ENCODE peak calls at places on chromosome 12, in seven cellular contexts. V, W, J, P, A, Y and M are unnamed samples.

GRCh38 chr12:115264605-115265004 is 580.6 kb upstream of the TBX3 start:
- DNase-seq in P (no peak), J (no peak), W (no peak), A (no peak), Y (no peak), V (no peak), M (no peak)

GRCh38 chr12:93234641-93235040 is 143.1 kb upstream of the NUDT4 start:
- DNase-seq in W (no peak), A (no peak), P (peak), Y (peak), J (no peak), V (no peak), M (no peak)

GRCh38 chr12:96434107-96434506 is 33.9 kb upstream of the CDK17 start:
- DNase-seq in V (peak), J (no peak), A (no peak), W (peak), Y (peak), P (no peak), M (no peak)

GRCh38 chr12:92927436-92928116 is 1.5 kb downstream of the EEA1 start:
- DNase-seq in W (no peak), A (no peak), Y (peak), V (no peak), J (no peak), P (no peak), M (no peak)

GRCh38 chr12:14238224-14238792 is 127.2 kb upstream of the ATF7IP start:
- DNase-seq in Y (peak), J (no peak), P (no peak), V (peak), A (no peak), W (no peak), M (no peak)

GRCh38 chr12:114835031-114835430 is 151.1 kb upstream of the TBX3 start:
- DNase-seq in V (peak), W (no peak), A (no peak), Y (peak), J (no peak), P (no peak), M (no peak)

GRCh38 chr12:1661553-1662335 is 29.1 kb upstream of the ADIPOR2 start:
- DNase-seq in Y (peak), A (peak), P (peak), W (peak), V (peak), J (peak), M (peak)

GRCh38 chr12:82510386-82510785 is 152.1 kb downstream of the METTL25 start:
- DNase-seq in J (no peak), P (no peak), W (no peak), A (no peak), V (no peak), Y (no peak), M (no peak)

GRCh38 chr12:91108196-91108595 is 3.1 kb downstream of the LUM start:
- DNase-seq in V (no peak), P (no peak), Y (no peak), W (no peak), J (no peak), A (no peak), M (no peak)

GRCh38 chr12:77603923-77604322 is 226.8 kb upstream of the NAV3 start:
- DNase-seq in W (no peak), P (no peak), Y (no peak), J (no peak), A (no peak), V (no peak), M (no peak)

GRCh38 chr12:95857151-95857550 is 1.6 kb upstream of the SNRPF start:
- DNase-seq in Y (no peak), J (no peak), P (no peak), V (no peak), W (no peak), A (no peak), M (no peak)

GRCh38 chr12:100115291-100115690 is 27.4 kb downstream of the BLTP3B start:
- DNase-seq in P (no peak), J (no peak), Y (no peak), A (no peak), W (no peak), V (no peak), M (no peak)

GRCh38 chr12:33248364-33248763 is 191.3 kb downstream of the SYT10 start:
- DNase-seq in A (no peak), V (no peak), W (no peak), Y (no peak), P (no peak), J (no peak), M (no peak)
- TF ChIP-seq CTCF in A (no peak), V (no peak), W (no peak), Y (no peak), P (no peak), J (no peak), M (no peak)

DNA sequence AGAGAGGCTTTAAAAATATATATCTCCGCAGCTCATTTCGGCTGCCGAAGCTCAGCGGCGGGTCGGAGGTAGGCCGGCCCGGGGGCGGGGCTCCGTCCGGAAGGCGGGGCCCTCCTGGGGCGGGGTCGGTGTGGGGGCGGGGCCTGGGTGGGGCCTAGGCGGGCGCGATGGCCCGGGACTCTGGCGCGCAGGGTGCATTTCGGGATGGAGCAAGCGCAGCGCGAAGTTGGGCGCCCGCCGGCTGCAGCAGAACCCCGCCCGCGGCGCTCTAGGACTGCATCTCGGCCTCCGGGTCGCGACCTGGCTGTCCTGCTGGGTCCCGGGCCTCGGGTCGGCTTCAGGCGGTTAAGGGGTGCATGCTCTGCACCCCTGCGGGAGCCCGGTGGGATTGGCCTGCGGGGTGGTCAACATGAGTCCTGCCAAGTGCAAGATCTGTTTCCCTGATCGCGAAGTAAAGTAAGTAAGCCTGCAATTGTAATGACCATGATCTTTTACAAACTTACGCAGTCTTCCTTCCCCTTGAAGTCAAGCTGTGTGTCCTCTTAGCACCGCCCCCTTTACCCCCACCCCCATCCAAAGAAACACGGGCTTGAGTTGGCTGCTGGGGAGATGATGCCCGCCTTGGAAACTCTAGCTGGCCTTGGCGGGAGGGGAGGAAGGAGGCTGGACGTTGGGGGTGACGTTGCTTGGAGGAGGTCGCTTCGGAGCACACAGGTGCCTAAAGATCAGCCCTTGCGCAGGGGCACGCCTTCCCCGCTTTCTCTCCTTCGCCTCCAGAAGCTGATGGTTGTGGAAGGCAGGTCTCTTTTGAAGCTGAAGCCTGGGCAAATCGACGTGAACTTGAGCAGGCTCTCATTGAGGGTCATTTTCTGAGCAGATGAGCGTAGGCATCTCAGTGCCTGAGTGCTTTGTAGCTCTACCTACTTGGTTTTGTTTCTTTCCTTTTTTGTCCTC is 38.4 kb downstream of the ACACB start:
- DNase-seq in P (peak), J (peak), Y (peak), V (peak), A (peak), W (peak), M (peak)
- TF ChIP-seq CTCF in P (no peak), J (no peak), Y (no peak), V (no peak), A (no peak), W (no peak), M (no peak)

GRCh38 chr12:122121341-122122192 is 43.0 kb downstream of the MLXIP start:
- DNase-seq in P (no peak), W (no peak), V (no peak), A (no peak), Y (no peak), J (no peak), M (no peak)
- TF ChIP-seq CTCF in P (no peak), W (no peak), V (no peak), A (no peak), Y (no peak), J (no peak), M (no peak)

GRCh38 chr12:51666696-51667095 is 75.7 kb downstream of the SCN8A start:
- DNase-seq in A (no peak), P (no peak), W (no peak), J (no peak), Y (peak), V (no peak), M (no peak)
- TF ChIP-seq CTCF in A (no peak), P (no peak), W (no peak), J (no peak), Y (no peak), V (no peak), M (no peak)

GRCh38 chr12:113464852-113465719 is 6.6 kb downstream of the LHX5 start:
- DNase-seq in A (no peak), J (no peak), Y (no peak), P (no peak), V (no peak), W (no peak), M (no peak)
- TF ChIP-seq CTCF in A (no peak), J (no peak), Y (no peak), P (no peak), V (no peak), W (no peak), M (no peak)

GRCh38 chr12:27186240-27186839 is 57.7 kb upstream of the STK38L start:
- DNase-seq in W (no peak), V (no peak), P (no peak), Y (peak), J (no peak), A (no peak), M (no peak)
- TF ChIP-seq CTCF in W (no peak), V (no peak), P (no peak), Y (peak), J (no peak), A (no peak), M (no peak)

GRCh38 chr12:66708704-66709443 is 30.0 kb upstream of the GRIP1 start:
- DNase-seq in V (no peak), Y (peak), J (no peak), W (no peak), A (no peak), P (no peak), M (no peak)
- TF ChIP-seq CTCF in V (peak), Y (peak), J (no peak), W (peak), A (peak), P (no peak), M (peak)

GRCh38 chr12:55927588-55928502 is at the start of gene PYM1:
- DNase-seq in V (no peak), W (peak), P (peak), Y (peak), J (peak), A (peak), M (peak)

GRCh38 chr12:55925371-55925770 is 2.3 kb downstream of the PYM1 start:
- DNase-seq in Y (no peak), V (no peak), J (no peak), P (no peak), W (no peak), A (no peak), M (no peak)

GRCh38 chr12:55929306-55929791 is 1.6 kb upstream of the DGKA start:
- DNase-seq in W (peak), A (no peak), Y (no peak), V (no peak), J (no peak), P (peak), M (no peak)

GRCh38 chr12:55926738-55927587 is 731 bp downstream of the PYM1 start:
- DNase-seq in W (peak), A (peak), V (peak), J (peak), Y (peak), P (peak), M (peak)

GRCh38 chr12:55925870-55926737 is 1.6 kb downstream of the PYM1 start:
- DNase-seq in W (no peak), P (no peak), V (no peak), J (no peak), A (no peak), Y (no peak), M (no peak)
- TF ChIP-seq CTCF in W (no peak), P (no peak), V (no peak), J (no peak), A (no peak), Y (no peak), M (no peak)

GRCh38 chr12:18361431-18361830 is 100.1 kb downstream of the PIK3C2G start:
- DNase-seq in V (no peak), A (no peak), J (no peak), W (no peak), P (no peak), Y (no peak), M (no peak)
- TF ChIP-seq CTCF in V (peak), A (no peak), J (no peak), W (no peak), P (no peak), Y (no peak), M (peak)